ENCODE peak calls at places on chromosomes 11 and 22, in ten cellular contexts. Q, W, N, E, A, B, U, G, Z and L are unnamed samples.

GRCh38 chr22:19086417-19086816 is 35.8 kb downstream of the DGCR2 start:
- DNase-seq in Q (no peak), W (no peak), N (no peak), E (no peak), A (no peak), B (no peak), U (no peak), G (no peak), Z (no peak), L (no peak)

GRCh38 chr11:96168623-96169022 is 174.4 kb downstream of the MAML2 start:
- DNase-seq in Q (no peak), W (peak), N (peak), E (no peak), A (no peak), B (no peak), U (no peak), G (no peak), Z (no peak), L (no peak)

GRCh38 chr11:101862410-101863233 is 52.2 kb upstream of the CEP126 start:
- DNase-seq in Q (no peak), W (no peak), N (peak), E (no peak), A (no peak), B (no peak), U (no peak), G (peak), Z (no peak), L (no peak)

GRCh38 chr11:66322732-66323427 is 6.0 kb upstream of the CD248 start:
- DNase-seq in Q (no peak), W (no peak), N (no peak), E (no peak), A (peak), B (no peak), U (no peak), G (no peak), Z (no peak), L (peak)

GRCh38 chr11:131027501-131027900 is 111.2 kb upstream of the SNX19 start:
- DNase-seq in Q (no peak), W (no peak), N (no peak), E (no peak), A (no peak), B (no peak), U (no peak), G (no peak), Z (no peak), L (no peak)

GRCh38 chr22:24104307-24105017 is 76.8 kb upstream of the SUSD2 start:
- DNase-seq in Q (no peak), W (no peak), N (no peak), E (no peak), A (no peak), B (no peak), U (peak), G (no peak), Z (peak), L (no peak)

GRCh38 chr22:17198188-17199130 is 20.8 kb downstream of the ADA2 start:
- DNase-seq in Q (no peak), W (no peak), N (no peak), E (no peak), A (peak), B (peak), U (no peak), G (no peak), Z (no peak), L (no peak)

GRCh38 chr11:14065153-14065552 is 102.6 kb downstream of the SPON1 start:
- DNase-seq in Q (no peak), W (no peak), N (no peak), E (no peak), A (no peak), B (no peak), U (no peak), G (no peak), Z (no peak), L (no peak)

GRCh38 chr11:29809121-29809520 is 207.7 kb downstream of the KCNA4 start:
- DNase-seq in Q (no peak), W (no peak), N (no peak), E (no peak), A (no peak), B (no peak), U (no peak), G (peak), Z (no peak), L (no peak)

GRCh38 chr11:77143405-77144020 is 15.5 kb downstream of the MYO7A start:
- DNase-seq in Q (no peak), W (no peak), N (no peak), E (no peak), A (no peak), B (no peak), U (no peak), G (no peak), Z (no peak), L (no peak)

GRCh38 chr11:68036717-68037239 is 2.0 kb upstream of the TCIRG1 start:
- DNase-seq in Q (peak), W (peak), N (no peak), E (no peak), A (peak), B (no peak), U (no peak), G (no peak), Z (no peak), L (no peak)

DNA sequence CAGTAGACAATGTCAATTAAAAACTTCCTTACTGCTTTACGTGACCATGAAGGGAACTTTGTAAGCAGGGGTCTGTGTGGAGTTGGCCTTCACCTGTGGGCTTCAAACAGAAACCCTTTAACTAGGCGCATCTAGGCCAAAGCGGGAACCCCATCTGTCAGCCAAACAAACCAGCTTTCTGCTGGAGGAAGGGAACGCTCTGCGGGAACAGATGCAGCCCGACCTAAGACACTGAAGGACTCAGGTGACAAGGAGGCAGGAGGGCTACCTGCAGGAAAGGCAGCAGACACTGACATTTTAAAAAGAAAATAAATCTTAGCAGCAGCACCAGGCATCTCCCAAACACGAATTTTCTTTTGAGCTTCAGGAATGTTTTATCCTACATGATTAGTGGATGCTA is 78.4 kb downstream of the CADM1 start:
- DNase-seq in Q (no peak), W (no peak), N (no peak), E (no peak), A (no peak), B (no peak), U (no peak), G (no peak), Z (no peak), L (no peak)
- H3K4me3 ChIP-seq in Q (no peak), W (no peak), N (no peak), E (no peak), A (no peak), B (no peak), U (no peak), G (no peak), Z (no peak), L (no peak)

DNA sequence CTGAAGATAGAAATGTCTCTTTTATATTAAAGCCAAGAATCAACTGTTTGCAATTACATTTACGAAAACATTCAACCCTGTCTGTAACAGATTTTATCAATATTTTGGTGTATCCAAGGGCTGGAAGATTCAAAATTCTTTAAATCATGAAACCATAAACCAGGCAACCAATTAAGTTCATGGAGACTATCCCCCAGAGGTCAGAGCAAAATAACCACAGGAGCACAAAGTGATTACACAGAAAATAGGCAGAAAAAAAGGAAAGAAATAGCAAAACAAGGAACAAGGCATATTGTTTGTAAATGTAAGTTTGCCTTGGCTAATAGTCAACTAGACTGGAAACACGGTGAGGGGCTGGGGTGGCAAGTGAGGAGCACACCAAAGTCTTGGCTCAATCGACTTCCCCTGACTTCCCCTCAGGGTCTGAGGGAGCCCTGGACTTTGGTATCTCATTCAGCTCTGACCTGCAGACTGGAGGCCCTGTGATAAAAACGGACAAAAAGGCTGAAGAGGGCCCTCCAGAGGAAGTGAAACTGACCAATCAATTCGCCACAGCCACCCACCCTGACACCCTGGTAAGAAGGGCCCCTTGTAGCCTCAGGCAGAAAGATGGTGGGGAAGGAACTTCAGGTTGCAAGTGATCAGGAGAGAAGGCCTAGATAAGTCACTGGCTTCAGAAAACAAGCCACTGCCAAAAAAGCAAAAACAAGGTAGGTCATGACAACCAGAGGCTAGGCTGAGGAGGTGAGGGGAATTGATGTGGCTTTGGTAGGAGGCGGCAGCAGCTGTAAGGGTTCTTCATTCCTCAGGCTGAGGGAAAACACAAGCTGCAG is 1.9 kb downstream of the SIK3 start:
- DNase-seq in Q (no peak), W (no peak), N (no peak), E (peak), A (no peak), B (no peak), U (peak), G (peak), Z (no peak), L (no peak)
- H3K4me3 ChIP-seq in Q (peak), W (no peak), N (no peak), E (peak), A (peak), B (peak), U (peak), G (peak), Z (no peak), L (peak)

GRCh38 chr11:110728883-110729282 is 16.6 kb upstream of the ARHGAP20 start:
- DNase-seq in Q (no peak), W (no peak), N (no peak), E (no peak), A (no peak), B (no peak), U (no peak), G (no peak), Z (no peak), L (no peak)

GRCh38 chr11:110728476-110728875 is 16.2 kb upstream of the ARHGAP20 start:
- DNase-seq in Q (no peak), W (no peak), N (no peak), E (no peak), A (no peak), B (no peak), U (no peak), G (no peak), Z (no peak), L (no peak)

GRCh38 chr11:110735431-110736157 is 23.4 kb upstream of the ARHGAP20 start:
- DNase-seq in Q (no peak), W (no peak), N (no peak), E (no peak), A (no peak), B (no peak), U (no peak), G (no peak), Z (no peak), L (no peak)

GRCh38 chr11:110734790-110735189 is 22.6 kb upstream of the ARHGAP20 start:
- DNase-seq in Q (no peak), W (no peak), N (no peak), E (no peak), A (no peak), B (no peak), U (no peak), G (no peak), Z (no peak), L (no peak)

GRCh38 chr11:110730773-110731172 is 18.5 kb upstream of the ARHGAP20 start:
- DNase-seq in Q (no peak), W (no peak), N (no peak), E (peak), A (no peak), B (no peak), U (no peak), G (no peak), Z (no peak), L (no peak)
- H3K4me3 ChIP-seq in Q (no peak), W (no peak), N (no peak), E (no peak), A (no peak), B (no peak), U (no peak), G (no peak), Z (no peak), L (no peak)

GRCh38 chr11:65315204-65315865 is 669 bp downstream of the CDC42EP2 start:
- DNase-seq in Q (peak), W (peak), N (peak), E (peak), A (peak), B (peak), U (peak), G (peak), Z (no peak), L (peak)

GRCh38 chr11:65315866-65316233 is 1.2 kb downstream of the CDC42EP2 start:
- DNase-seq in Q (no peak), W (no peak), N (no peak), E (no peak), A (no peak), B (no peak), U (no peak), G (no peak), Z (no peak), L (no peak)

GRCh38 chr11:65316311-65316978 is 1.8 kb downstream of the CDC42EP2 start:
- DNase-seq in Q (peak), W (no peak), N (peak), E (no peak), A (peak), B (peak), U (no peak), G (no peak), Z (no peak), L (peak)

GRCh38 chr11:65314501-65315203 is at the start of gene CDC42EP2:
- DNase-seq in Q (peak), W (peak), N (peak), E (peak), A (peak), B (peak), U (peak), G (peak), Z (peak), L (peak)

GRCh38 chr11:65316979-65317786 is 2.5 kb downstream of the CDC42EP2 start:
- DNase-seq in Q (peak), W (peak), N (no peak), E (no peak), A (peak), B (peak), U (no peak), G (no peak), Z (peak), L (peak)
- H3K4me3 ChIP-seq in Q (no peak), W (no peak), N (peak), E (no peak), A (peak), B (peak), U (no peak), G (no peak), Z (peak), L (peak)

DNA sequence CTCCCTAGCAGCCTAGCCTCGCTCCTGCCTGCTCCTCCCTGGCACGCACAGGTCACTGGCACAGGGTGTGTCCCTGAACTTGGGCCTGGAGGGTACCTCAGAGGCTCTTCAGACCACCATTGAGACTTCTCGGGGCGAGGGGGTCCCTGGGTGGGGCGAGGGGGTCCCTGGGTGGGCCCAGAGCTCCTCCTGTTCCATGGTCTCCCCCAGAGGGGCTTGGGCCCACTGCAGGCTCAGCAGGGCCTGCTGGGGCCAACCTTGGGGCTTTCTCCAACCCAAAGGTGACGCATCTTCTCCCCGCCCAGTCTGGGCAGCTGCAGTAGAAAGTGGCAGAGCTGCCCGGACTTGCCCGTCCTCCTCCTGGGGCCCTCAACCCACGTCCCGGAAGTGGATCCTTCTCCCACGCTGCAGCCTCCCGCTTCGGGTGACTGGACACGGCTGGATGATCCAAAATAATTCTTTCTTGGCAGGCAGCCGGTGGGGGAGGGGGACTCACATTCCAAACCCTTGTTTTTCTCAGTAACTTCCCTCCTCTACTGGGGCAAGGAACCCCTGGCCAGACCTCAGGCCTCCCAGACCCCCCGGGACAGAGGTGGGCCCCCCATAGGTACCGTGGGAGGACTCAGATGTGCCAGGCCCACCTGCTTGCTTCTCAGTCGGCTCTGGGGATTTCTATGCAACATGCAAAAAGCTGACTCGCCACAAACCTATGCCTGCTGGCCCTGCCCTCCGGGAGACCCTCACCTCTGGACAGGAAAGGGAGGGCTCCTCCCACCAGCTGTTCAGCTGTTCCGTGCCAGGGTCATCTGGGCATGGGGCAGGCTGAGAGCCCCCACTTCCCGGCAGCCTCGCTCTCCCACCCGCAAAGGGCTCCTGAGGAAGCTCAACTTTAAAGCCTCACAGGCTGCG is 1.5 kb downstream of the PLXNB2 start:
- DNase-seq in Q (peak), W (peak), N (peak), E (peak), A (peak), B (peak), U (peak), G (no peak), Z (peak), L (peak)
- H3K4me3 ChIP-seq in Q (peak), W (peak), N (peak), E (peak), A (peak), B (peak), U (peak), G (peak), Z (peak), L (peak)

GRCh38 chr11:31819533-31820437 is 8.7 kb upstream of the PAX6 start:
- DNase-seq in Q (no peak), W (peak), N (no peak), E (no peak), A (no peak), B (no peak), U (no peak), G (no peak), Z (no peak), L (no peak)
- H3K4me3 ChIP-seq in Q (no peak), W (no peak), N (no peak), E (no peak), A (no peak), B (no peak), U (no peak), G (no peak), Z (no peak), L (no peak)

DNA sequence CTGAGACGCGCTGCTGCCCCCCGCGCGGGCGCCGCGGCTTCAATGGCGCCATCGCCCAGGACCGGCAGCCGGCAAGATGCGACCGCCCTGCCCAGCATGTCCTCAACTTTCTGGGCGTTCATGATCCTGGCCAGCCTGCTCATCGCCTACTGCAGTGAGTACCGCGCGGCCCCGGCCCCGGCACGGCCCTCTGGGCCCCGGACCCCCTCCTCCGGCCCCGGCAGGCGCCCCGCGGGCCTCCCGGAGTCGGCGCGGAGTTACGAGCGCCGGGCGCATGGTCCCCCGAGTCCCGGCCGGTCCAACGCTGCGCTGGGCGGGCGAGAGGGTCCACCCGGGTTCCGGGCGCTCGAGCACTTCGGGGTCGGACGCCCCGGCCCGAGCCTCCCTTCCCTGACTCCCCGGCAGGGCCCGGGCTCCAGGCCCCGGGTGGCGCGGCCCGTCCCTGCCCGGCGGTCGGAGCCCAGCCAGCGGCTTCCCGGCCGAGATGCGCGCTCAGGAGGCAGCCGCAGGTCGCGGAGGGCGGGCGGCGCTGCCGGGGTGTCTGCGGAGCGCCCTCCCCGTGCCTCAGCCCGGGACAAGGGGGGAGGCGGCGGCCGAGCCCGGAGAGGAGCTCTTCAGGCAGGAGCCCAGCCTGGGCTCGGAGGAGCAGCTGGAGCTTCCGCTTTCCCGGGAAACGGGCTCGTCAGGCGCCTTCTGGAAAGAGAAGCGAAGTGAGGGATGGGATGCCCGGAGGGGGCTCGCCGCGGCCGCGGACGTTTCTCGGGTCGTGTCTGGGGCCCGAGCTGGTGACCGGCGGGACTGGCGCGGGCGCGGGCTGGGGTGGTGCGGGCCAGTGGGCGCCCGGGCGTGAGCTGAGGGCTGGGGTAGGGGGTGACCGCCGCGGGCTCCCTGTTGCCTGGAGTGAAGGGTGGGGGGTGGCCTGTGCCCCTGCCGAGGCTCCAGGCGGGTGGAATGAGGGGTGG is 1337.8 kb downstream of the BRD1 start:
- DNase-seq in Q (no peak), W (no peak), N (no peak), E (no peak), A (no peak), B (peak), U (no peak), G (no peak), Z (no peak), L (no peak)
- H3K4me3 ChIP-seq in Q (peak), W (no peak), N (peak), E (no peak), A (peak), B (peak), U (no peak), G (no peak), Z (no peak), L (peak)

GRCh38 chr22:39317756-39318506 is 1.5 kb downstream of the RPL3 start:
- DNase-seq in Q (no peak), W (no peak), N (peak), E (no peak), A (no peak), B (no peak), U (no peak), G (no peak), Z (no peak), L (no peak)
- H3K4me3 ChIP-seq in Q (peak), W (peak), N (peak), E (peak), A (peak), B (peak), U (peak), G (peak), Z (peak), L (peak)

GRCh38 chr11:100624346-100624745 is 62.7 kb upstream of the ARHGAP42 start:
- DNase-seq in Q (no peak), W (no peak), N (no peak), E (no peak), A (no peak), B (no peak), U (no peak), G (no peak), Z (no peak), L (no peak)
- H3K4me3 ChIP-seq in Q (no peak), W (no peak), N (no peak), E (no peak), A (no peak), B (no peak), U (no peak), G (no peak), Z (no peak), L (no peak)